ENCODE peak calls at places on chromosome 21, in seven cellular contexts. One of them, this sample, is unnamed.

GRCh38 chr21:36706951-36707762 is 8.2 kb downstream of the SIM2 start:
- DNase-seq in Panc1: no peak
- DNase-seq in left lung: no peak
- DNase-seq in GM23248: peak
- DNase-seq in HFF-Myc: no peak
- DNase-seq in GM12878: no peak
- DNase-seq in transverse colon: no peak
- DNase-seq in this sample: no peak

GRCh38 chr21:38600106-38600505 is 101.8 kb upstream of the ERG start:
- DNase-seq in transverse colon: no peak
- DNase-seq in GM23248: no peak
- DNase-seq in left lung: no peak
- DNase-seq in Panc1: no peak
- DNase-seq in HFF-Myc: no peak
- DNase-seq in GM12878: no peak
- DNase-seq in this sample: no peak

GRCh38 chr21:46145159-46145839 is 10.1 kb downstream of the FTCD start:
- DNase-seq in Panc1: no peak
- DNase-seq in left lung: no peak
- DNase-seq in transverse colon: no peak
- DNase-seq in GM23248: no peak
- DNase-seq in GM12878: no peak
- DNase-seq in HFF-Myc: no peak
- DNase-seq in this sample: peak

GRCh38 chr21:46038341-46038829 is 56.8 kb downstream of the COL6A1 start:
- DNase-seq in GM12878: no peak
- DNase-seq in GM23248: no peak
- DNase-seq in transverse colon: no peak
- DNase-seq in HFF-Myc: no peak
- DNase-seq in left lung: no peak
- DNase-seq in Panc1: no peak
- DNase-seq in this sample: no peak

GRCh38 chr21:21232320-21232719 is 234.1 kb downstream of the NCAM2 start:
- DNase-seq in left lung: no peak
- DNase-seq in transverse colon: peak
- DNase-seq in HFF-Myc: no peak
- DNase-seq in GM23248: peak
- DNase-seq in Panc1: peak
- DNase-seq in GM12878: no peak
- DNase-seq in this sample: no peak

GRCh38 chr21:16330340-16331319 is 600.8 kb downstream of the USP25 start:
- DNase-seq in HFF-Myc: peak
- DNase-seq in Panc1: peak
- DNase-seq in left lung: no peak
- DNase-seq in transverse colon: no peak
- DNase-seq in GM23248: peak
- DNase-seq in GM12878: no peak
- DNase-seq in this sample: no peak

GRCh38 chr21:31731112-31731801 is 661 bp downstream of the SCAF4 start:
- DNase-seq in Panc1: no peak
- DNase-seq in transverse colon: peak
- DNase-seq in GM12878: no peak
- DNase-seq in GM23248: peak
- DNase-seq in HFF-Myc: no peak
- DNase-seq in left lung: peak
- DNase-seq in this sample: no peak

GRCh38 chr21:36350282-36350910 is 30.4 kb downstream of the MORC3 start:
- DNase-seq in left lung: no peak
- DNase-seq in HFF-Myc: no peak
- DNase-seq in Panc1: no peak
- DNase-seq in GM23248: peak
- DNase-seq in transverse colon: no peak
- DNase-seq in GM12878: no peak
- DNase-seq in this sample: no peak

GRCh38 chr21:29217818-29218252 is 80.9 kb upstream of the BACH1 start:
- DNase-seq in GM23248: peak
- DNase-seq in HFF-Myc: peak
- DNase-seq in transverse colon: no peak
- DNase-seq in Panc1: peak
- DNase-seq in left lung: no peak
- DNase-seq in GM12878: no peak
- DNase-seq in this sample: no peak

GRCh38 chr21:16775056-16775455 is 737.8 kb upstream of the CXADR start:
- DNase-seq in transverse colon: no peak
- DNase-seq in GM12878: no peak
- DNase-seq in HFF-Myc: no peak
- DNase-seq in GM23248: no peak
- DNase-seq in Panc1: no peak
- DNase-seq in left lung: no peak
- DNase-seq in this sample: no peak

GRCh38 chr21:35222021-35222420 is 172.9 kb upstream of the RUNX1 start:
- DNase-seq in Panc1: no peak
- DNase-seq in HFF-Myc: no peak
- DNase-seq in transverse colon: no peak
- DNase-seq in GM23248: peak
- DNase-seq in GM12878: no peak
- DNase-seq in left lung: no peak
- DNase-seq in this sample: no peak

GRCh38 chr21:16476056-16476850 is 746.5 kb downstream of the USP25 start:
- DNase-seq in left lung: no peak
- DNase-seq in HFF-Myc: no peak
- DNase-seq in Panc1: no peak
- DNase-seq in GM23248: peak
- DNase-seq in transverse colon: no peak
- DNase-seq in GM12878: no peak
- DNase-seq in this sample: no peak

GRCh38 chr21:31310750-31311149 is 33.3 kb downstream of the TIAM1 start:
- DNase-seq in Panc1: no peak
- DNase-seq in GM12878: no peak
- DNase-seq in HFF-Myc: no peak
- DNase-seq in transverse colon: no peak
- DNase-seq in left lung: no peak
- DNase-seq in GM23248: no peak
- DNase-seq in this sample: no peak

GRCh38 chr21:18902641-18903040 is 499.1 kb upstream of the TMPRSS15 start:
- DNase-seq in transverse colon: no peak
- DNase-seq in Panc1: no peak
- DNase-seq in left lung: no peak
- DNase-seq in HFF-Myc: no peak
- DNase-seq in GM23248: no peak
- DNase-seq in GM12878: no peak
- DNase-seq in this sample: no peak

GRCh38 chr21:26732442-26733221 is 112.6 kb downstream of the ADAMTS1 start:
- DNase-seq in GM12878: no peak
- DNase-seq in Panc1: no peak
- DNase-seq in left lung: no peak
- DNase-seq in HFF-Myc: no peak
- DNase-seq in GM23248: peak
- DNase-seq in transverse colon: peak
- DNase-seq in this sample: no peak

GRCh38 chr21:37119421-37120218 is 46.6 kb downstream of the TTC3 start:
- DNase-seq in Panc1: no peak
- DNase-seq in GM12878: no peak
- DNase-seq in GM23248: no peak
- DNase-seq in left lung: no peak
- DNase-seq in HFF-Myc: no peak
- DNase-seq in transverse colon: no peak
- DNase-seq in this sample: no peak

GRCh38 chr21:44455524-44456206 is 355 bp downstream of the LRRC3 start:
- DNase-seq in Panc1: no peak
- DNase-seq in left lung: peak
- DNase-seq in transverse colon: peak
- DNase-seq in GM12878: no peak
- DNase-seq in HFF-Myc: no peak
- DNase-seq in GM23248: peak
- DNase-seq in this sample: peak
- H3K4me3 ChIP-seq in Panc1: peak
- H3K4me3 ChIP-seq in left lung: peak
- H3K4me3 ChIP-seq in transverse colon: peak
- H3K4me3 ChIP-seq in GM12878: peak
- H3K4me3 ChIP-seq in HFF-Myc: peak
- H3K4me3 ChIP-seq in GM23248: peak
- H3K4me3 ChIP-seq in this sample: peak

GRCh38 chr21:42242611-42243010 is 23.7 kb downstream of the ABCG1 start:
- DNase-seq in Panc1: no peak
- DNase-seq in HFF-Myc: no peak
- DNase-seq in GM12878: no peak
- DNase-seq in left lung: no peak
- DNase-seq in transverse colon: no peak
- DNase-seq in GM23248: no peak
- DNase-seq in this sample: peak

GRCh38 chr21:42239973-42240372 is 21.0 kb downstream of the ABCG1 start:
- DNase-seq in HFF-Myc: no peak
- DNase-seq in transverse colon: no peak
- DNase-seq in Panc1: no peak
- DNase-seq in GM23248: no peak
- DNase-seq in GM12878: no peak
- DNase-seq in left lung: no peak
- DNase-seq in this sample: no peak

GRCh38 chr21:42239556-42239955 is 20.6 kb downstream of the ABCG1 start:
- DNase-seq in transverse colon: no peak
- DNase-seq in GM12878: no peak
- DNase-seq in left lung: no peak
- DNase-seq in Panc1: no peak
- DNase-seq in HFF-Myc: no peak
- DNase-seq in GM23248: no peak
- DNase-seq in this sample: no peak

GRCh38 chr21:42245348-42246185 is 26.6 kb downstream of the ABCG1 start:
- DNase-seq in Panc1: no peak
- DNase-seq in left lung: no peak
- DNase-seq in GM12878: no peak
- DNase-seq in HFF-Myc: no peak
- DNase-seq in transverse colon: no peak
- DNase-seq in GM23248: no peak
- DNase-seq in this sample: no peak

DNA sequence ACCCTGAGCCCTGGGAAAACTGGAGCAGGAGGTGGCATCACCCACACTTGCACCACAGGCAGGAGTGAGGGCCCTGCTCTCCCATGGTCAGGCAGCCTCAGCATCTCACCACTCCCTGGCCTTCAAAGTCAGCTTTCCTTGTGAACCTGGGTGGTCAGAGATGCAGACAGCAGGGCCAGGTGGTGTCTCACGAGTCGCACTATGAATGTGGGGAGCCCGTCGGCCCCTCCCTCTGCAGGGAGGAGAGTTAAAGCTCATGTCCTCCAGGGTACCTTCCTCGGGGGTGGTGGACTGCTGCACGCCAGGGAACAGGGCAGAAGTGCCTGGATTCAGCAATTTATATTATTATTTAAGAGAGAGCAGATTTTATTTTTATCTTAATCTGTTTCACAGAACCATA is 24.1 kb downstream of the ABCG1 start:
- DNase-seq in transverse colon: no peak
- DNase-seq in GM23248: no peak
- DNase-seq in GM12878: no peak
- DNase-seq in left lung: no peak
- DNase-seq in HFF-Myc: no peak
- DNase-seq in Panc1: no peak
- DNase-seq in this sample: no peak
- H3K4me3 ChIP-seq in transverse colon: no peak
- H3K4me3 ChIP-seq in GM23248: no peak
- H3K4me3 ChIP-seq in GM12878: no peak
- H3K4me3 ChIP-seq in left lung: no peak
- H3K4me3 ChIP-seq in HFF-Myc: no peak
- H3K4me3 ChIP-seq in Panc1: no peak
- H3K4me3 ChIP-seq in this sample: no peak

GRCh38 chr21:32768530-32768929 is 3.0 kb downstream of the PAXBP1 start:
- DNase-seq in GM12878: no peak
- DNase-seq in Panc1: no peak
- DNase-seq in left lung: no peak
- DNase-seq in transverse colon: no peak
- DNase-seq in HFF-Myc: no peak
- DNase-seq in GM23248: no peak
- DNase-seq in this sample: no peak
- H3K4me3 ChIP-seq in GM12878: peak
- H3K4me3 ChIP-seq in Panc1: no peak
- H3K4me3 ChIP-seq in left lung: no peak
- H3K4me3 ChIP-seq in transverse colon: no peak
- H3K4me3 ChIP-seq in HFF-Myc: peak
- H3K4me3 ChIP-seq in GM23248: peak
- H3K4me3 ChIP-seq in this sample: no peak

GRCh38 chr21:33071878-33072306 is 2.0 kb downstream of the OLIG1 start:
- DNase-seq in left lung: no peak
- DNase-seq in Panc1: no peak
- DNase-seq in GM23248: peak
- DNase-seq in GM12878: no peak
- DNase-seq in HFF-Myc: no peak
- DNase-seq in transverse colon: no peak
- DNase-seq in this sample: peak
- H3K4me3 ChIP-seq in left lung: peak
- H3K4me3 ChIP-seq in Panc1: peak
- H3K4me3 ChIP-seq in GM23248: peak
- H3K4me3 ChIP-seq in GM12878: peak
- H3K4me3 ChIP-seq in HFF-Myc: peak
- H3K4me3 ChIP-seq in transverse colon: peak
- H3K4me3 ChIP-seq in this sample: peak

This sample was measured in GM06990.